ENCODE peak calls at places on chromosomes 4 and X, in six cellular contexts. One of them, this sample, is unnamed.
A peak's percentile ranks its signal among the peaks of the same experiment; 100 is the strongest.

GRCh38 chr4:124282301-124282898 is 430.1 kb downstream of the ANKRD50 start:
- DNase-seq in nucleus accumbens: no peak
- DNase-seq in stimulated activated CD4-positive, alpha-beta T cell treated with anti-CD3 and anti-CD28 coated beads, TNF-alpha, amount 100 ng/mL, for 4 hours: no peak
- DNase-seq in NCI-H460: no peak
- DNase-seq in NCI-H446: no peak
- DNase-seq in EL: no peak
- DNase-seq in this sample: no peak

GRCh38 chrX:155577682-155578081 is 35.1 kb downstream of the TMLHE start:
- DNase-seq in NCI-H460: no peak
- DNase-seq in nucleus accumbens: no peak
- DNase-seq in NCI-H446: no peak
- DNase-seq in stimulated activated CD4-positive, alpha-beta T cell treated with anti-CD3 and anti-CD28 coated beads, TNF-alpha, amount 100 ng/mL, for 4 hours: no peak
- DNase-seq in EL: no peak
- DNase-seq in this sample: no peak

GRCh38 chr4:140286503-140286902 is 86.9 kb upstream of the SCOC start:
- DNase-seq in NCI-H460: no peak
- DNase-seq in NCI-H446: peak; percentile 87
- DNase-seq in stimulated activated CD4-positive, alpha-beta T cell treated with anti-CD3 and anti-CD28 coated beads, TNF-alpha, amount 100 ng/mL, for 4 hours: no peak
- DNase-seq in nucleus accumbens: no peak
- DNase-seq in EL: peak; percentile 44
- DNase-seq in this sample: no peak

GRCh38 chr4:12179264-12179616 is 750.5 kb upstream of the HS3ST1 start:
- DNase-seq in EL: no peak
- DNase-seq in stimulated activated CD4-positive, alpha-beta T cell treated with anti-CD3 and anti-CD28 coated beads, TNF-alpha, amount 100 ng/mL, for 4 hours: no peak
- DNase-seq in NCI-H460: no peak
- DNase-seq in nucleus accumbens: no peak
- DNase-seq in NCI-H446: no peak
- DNase-seq in this sample: no peak

GRCh38 chr4:147842573-147842972 is 110.7 kb downstream of the ARHGAP10 start:
- DNase-seq in stimulated activated CD4-positive, alpha-beta T cell treated with anti-CD3 and anti-CD28 coated beads, TNF-alpha, amount 100 ng/mL, for 4 hours: no peak
- DNase-seq in nucleus accumbens: peak; percentile 24
- DNase-seq in NCI-H446: no peak
- DNase-seq in NCI-H460: no peak
- DNase-seq in EL: no peak
- DNase-seq in this sample: peak; percentile 79

GRCh38 chr4:178306565-178306964 is 864.3 kb upstream of the AGA start:
- DNase-seq in EL: peak; percentile 30
- DNase-seq in NCI-H460: no peak
- DNase-seq in stimulated activated CD4-positive, alpha-beta T cell treated with anti-CD3 and anti-CD28 coated beads, TNF-alpha, amount 100 ng/mL, for 4 hours: no peak
- DNase-seq in nucleus accumbens: no peak
- DNase-seq in NCI-H446: no peak
- DNase-seq in this sample: peak; percentile 7

GRCh38 chr4:57602133-57602532 is 491.9 kb upstream of the IGFBP7 start:
- DNase-seq in nucleus accumbens: no peak
- DNase-seq in stimulated activated CD4-positive, alpha-beta T cell treated with anti-CD3 and anti-CD28 coated beads, TNF-alpha, amount 100 ng/mL, for 4 hours: no peak
- DNase-seq in EL: no peak
- DNase-seq in NCI-H460: no peak
- DNase-seq in NCI-H446: no peak
- DNase-seq in this sample: no peak

GRCh38 chr4:154086247-154086646 is 297.4 kb upstream of the SFRP2 start:
- DNase-seq in EL: no peak
- DNase-seq in NCI-H446: no peak
- DNase-seq in stimulated activated CD4-positive, alpha-beta T cell treated with anti-CD3 and anti-CD28 coated beads, TNF-alpha, amount 100 ng/mL, for 4 hours: no peak
- DNase-seq in nucleus accumbens: no peak
- DNase-seq in NCI-H460: no peak
- DNase-seq in this sample: no peak

GRCh38 chrX:111100191-111100590 is 4.2 kb downstream of the PAK3 start:
- DNase-seq in nucleus accumbens: no peak
- DNase-seq in NCI-H446: peak; percentile 8
- DNase-seq in stimulated activated CD4-positive, alpha-beta T cell treated with anti-CD3 and anti-CD28 coated beads, TNF-alpha, amount 100 ng/mL, for 4 hours: no peak
- DNase-seq in NCI-H460: peak; percentile 64
- DNase-seq in EL: peak; percentile 37
- DNase-seq in this sample: peak; percentile 24

GRCh38 chrX:17377795-17378194 is 2.8 kb downstream of the NHS start:
- DNase-seq in NCI-H460: no peak
- DNase-seq in stimulated activated CD4-positive, alpha-beta T cell treated with anti-CD3 and anti-CD28 coated beads, TNF-alpha, amount 100 ng/mL, for 4 hours: no peak
- DNase-seq in EL: no peak
- DNase-seq in nucleus accumbens: no peak
- DNase-seq in NCI-H446: no peak
- DNase-seq in this sample: no peak

GRCh38 chr4:103754844-103755243 is 35.1 kb upstream of the TACR3 start:
- DNase-seq in nucleus accumbens: no peak
- DNase-seq in NCI-H460: peak; percentile 35
- DNase-seq in NCI-H446: peak; percentile 15
- DNase-seq in EL: no peak
- DNase-seq in stimulated activated CD4-positive, alpha-beta T cell treated with anti-CD3 and anti-CD28 coated beads, TNF-alpha, amount 100 ng/mL, for 4 hours: no peak
- DNase-seq in this sample: no peak

GRCh38 chr4:31068257-31069075 is 348.3 kb downstream of the PCDH7 start:
- DNase-seq in NCI-H460: no peak
- DNase-seq in stimulated activated CD4-positive, alpha-beta T cell treated with anti-CD3 and anti-CD28 coated beads, TNF-alpha, amount 100 ng/mL, for 4 hours: no peak
- DNase-seq in EL: no peak
- DNase-seq in NCI-H446: no peak
- DNase-seq in nucleus accumbens: no peak
- DNase-seq in this sample: peak; percentile 29

GRCh38 chr4:159443975-159444374 is 341.1 kb downstream of the RAPGEF2 start:
- DNase-seq in EL: no peak
- DNase-seq in nucleus accumbens: no peak
- DNase-seq in stimulated activated CD4-positive, alpha-beta T cell treated with anti-CD3 and anti-CD28 coated beads, TNF-alpha, amount 100 ng/mL, for 4 hours: no peak
- DNase-seq in NCI-H446: no peak
- DNase-seq in NCI-H460: no peak
- DNase-seq in this sample: peak; percentile 77

GRCh38 chrX:130878350-130879341 is 24.4 kb downstream of the ENOX2 start:
- DNase-seq in NCI-H446: peak; percentile 73
- DNase-seq in NCI-H460: no peak
- DNase-seq in nucleus accumbens: no peak
- DNase-seq in stimulated activated CD4-positive, alpha-beta T cell treated with anti-CD3 and anti-CD28 coated beads, TNF-alpha, amount 100 ng/mL, for 4 hours: no peak
- DNase-seq in EL: peak; percentile 83
- DNase-seq in this sample: peak; percentile 85

GRCh38 chrX:8235026-8235425 is 64.0 kb upstream of the VCX2 start:
- DNase-seq in EL: no peak
- DNase-seq in NCI-H460: no peak
- DNase-seq in NCI-H446: no peak
- DNase-seq in nucleus accumbens: no peak
- DNase-seq in stimulated activated CD4-positive, alpha-beta T cell treated with anti-CD3 and anti-CD28 coated beads, TNF-alpha, amount 100 ng/mL, for 4 hours: no peak
- DNase-seq in this sample: no peak

GRCh38 chrX:6679988-6680387 is 145.1 kb upstream of the VCX3A start:
- DNase-seq in stimulated activated CD4-positive, alpha-beta T cell treated with anti-CD3 and anti-CD28 coated beads, TNF-alpha, amount 100 ng/mL, for 4 hours: no peak
- DNase-seq in NCI-H460: no peak
- DNase-seq in NCI-H446: no peak
- DNase-seq in nucleus accumbens: no peak
- DNase-seq in EL: no peak
- DNase-seq in this sample: no peak

GRCh38 chr4:2353222-2354107 is 65.0 kb downstream of the ZFYVE28 start:
- DNase-seq in EL: no peak
- DNase-seq in stimulated activated CD4-positive, alpha-beta T cell treated with anti-CD3 and anti-CD28 coated beads, TNF-alpha, amount 100 ng/mL, for 4 hours: no peak
- DNase-seq in NCI-H460: no peak
- DNase-seq in NCI-H446: peak; percentile 57
- DNase-seq in nucleus accumbens: no peak
- DNase-seq in this sample: no peak

GRCh38 chr4:186936496-186937375 is 213.1 kb upstream of the FAT1 start:
- DNase-seq in NCI-H446: no peak
- DNase-seq in stimulated activated CD4-positive, alpha-beta T cell treated with anti-CD3 and anti-CD28 coated beads, TNF-alpha, amount 100 ng/mL, for 4 hours: no peak
- DNase-seq in EL: peak; percentile 54
- DNase-seq in nucleus accumbens: no peak
- DNase-seq in NCI-H460: no peak
- DNase-seq in this sample: peak; percentile 88

GRCh38 chr4:101188906-101189305 is 158.4 kb downstream of the PPP3CA start:
- DNase-seq in NCI-H460: no peak
- DNase-seq in NCI-H446: no peak
- DNase-seq in EL: no peak
- DNase-seq in stimulated activated CD4-positive, alpha-beta T cell treated with anti-CD3 and anti-CD28 coated beads, TNF-alpha, amount 100 ng/mL, for 4 hours: no peak
- DNase-seq in nucleus accumbens: no peak
- DNase-seq in this sample: no peak

GRCh38 chrX:12505127-12505526 is 286.1 kb upstream of the PRPS2 start:
- DNase-seq in EL: no peak
- DNase-seq in stimulated activated CD4-positive, alpha-beta T cell treated with anti-CD3 and anti-CD28 coated beads, TNF-alpha, amount 100 ng/mL, for 4 hours: no peak
- DNase-seq in NCI-H446: no peak
- DNase-seq in NCI-H460: no peak
- DNase-seq in nucleus accumbens: no peak
- DNase-seq in this sample: no peak